ENCODE peak calls at places on chromosomes 6 and 20, in four cellular contexts. K is Ammon's horn, I is amniotic stem cell, T is NCI-H1417. X is an unnamed sample.

GRCh38 chr20:846894-847278 is 13.4 kb downstream of the FAM110A start:
- DNase-seq in K (peak; percentile 34), I (no peak), T (no peak), X (no peak)

GRCh38 chr6:154478021-154478651 is 32.3 kb downstream of the CNKSR3 start:
- DNase-seq in K (peak; percentile 57), I (no peak), T (no peak), X (no peak)

GRCh38 chr6:34736838-34737237 is 20.5 kb upstream of the SNRPC start:
- DNase-seq in K (no peak), I (no peak), T (no peak), X (no peak)

GRCh38 chr6:26439552-26440125 is 665 bp upstream of the BTN3A3 start:
- DNase-seq in K (no peak), I (no peak), T (no peak), X (no peak)

GRCh38 chr20:57458400-57459160 is 66.4 kb downstream of the CTCFL start:
- DNase-seq in K (peak; percentile 68), I (no peak), T (no peak), X (no peak)

GRCh38 chr20:23702021-23702420 is 13.2 kb upstream of the CST4 start:
- DNase-seq in K (no peak), I (no peak), T (no peak), X (no peak)

GRCh38 chr6:134482585-134483346 is 164.9 kb upstream of the SGK1 start:
- DNase-seq in K (no peak), I (no peak), T (no peak), X (no peak)

GRCh38 chr20:13322198-13322597 is 101.1 kb downstream of the ISM1 start:
- DNase-seq in K (no peak), I (no peak), T (no peak), X (no peak)

GRCh38 chr6:3226422-3227362 is 761 bp downstream of the TUBB2B start:
- DNase-seq in K (peak; percentile 69), I (no peak), T (peak; percentile 77), X (no peak)

GRCh38 chr20:62662422-62662821 is 20.1 kb downstream of the SLCO4A1 start:
- DNase-seq in K (no peak), I (peak; percentile 45), T (no peak), X (peak; percentile 28)

GRCh38 chr20:35008411-35009342 is 53.0 kb downstream of the MYH7B start:
- DNase-seq in K (no peak), I (no peak), T (no peak), X (no peak)

GRCh38 chr20:24785141-24785924 is 163.7 kb upstream of the CST7 start:
- DNase-seq in K (no peak), I (peak; percentile 47), T (no peak), X (peak; percentile 54)

GRCh38 chr6:139472341-139473038 is 98.0 kb upstream of the CITED2 start:
- DNase-seq in K (no peak), I (no peak), T (no peak), X (no peak)

GRCh38 chr6:46325561-46326525 is 155.1 kb upstream of the ENPP5 start:
- DNase-seq in K (peak; percentile 88), I (peak; percentile 45), T (peak; percentile 78), X (no peak)

GRCh38 chr20:58712823-58713731 is 20.5 kb downstream of the NPEPL1 start:
- DNase-seq in K (peak; percentile 1), I (no peak), T (no peak), X (no peak)

GRCh38 chr6:141097471-141097870 is 1035.3 kb upstream of the GJE1 start:
- DNase-seq in K (no peak), I (no peak), T (no peak), X (no peak)

GRCh38 chr6:52504778-52505127 is 72.1 kb downstream of the TRAM2 start:
- DNase-seq in K (no peak), I (no peak), T (peak; percentile 60), X (no peak)

GRCh38 chr20:62051166-62051900 is 14.3 kb downstream of the TAF4 start:
- DNase-seq in K (no peak), I (no peak), T (no peak), X (no peak)

GRCh38 chr6:93992976-93993375 is 573.6 kb upstream of the EPHA7 start:
- DNase-seq in K (no peak), I (no peak), T (no peak), X (no peak)

GRCh38 chr20:32697608-32698007 is 23.9 kb upstream of the C20orf203 start:
- DNase-seq in K (no peak), I (no peak), T (no peak), X (no peak)

GRCh38 chr20:12570371-12570770 is 438.4 kb upstream of the SPTLC3 start:
- DNase-seq in K (no peak), I (no peak), T (peak; percentile 11), X (no peak)

GRCh38 chr6:79048611-79049010 is 29.4 kb downstream of the PHIP start:
- DNase-seq in K (no peak), I (no peak), T (no peak), X (no peak)

GRCh38 chr6:1610497-1611321 is 994 bp downstream of the FOXC1 start:
- DNase-seq in K (no peak), I (no peak), T (peak; percentile 65), X (no peak)

GRCh38 chr6:47094351-47094925 is 52.3 kb upstream of the ADGRF1 start:
- DNase-seq in K (no peak), I (no peak), T (no peak), X (no peak)